ENCODE peak calls at places on chromosomes 13 and 19, in four cellular contexts. P, G, C and Y are unnamed samples.

GRCh38 chr13:86559915-86560314 is 760.7 kb upstream of the SLITRK6 start:
- DNase-seq in P (no peak), G (no peak), C (no peak), Y (no peak)

GRCh38 chr13:93708323-93709075 is 481.9 kb downstream of the GPC6 start:
- DNase-seq in P (no peak), G (no peak), C (no peak), Y (no peak)

GRCh38 chr13:111482806-111483620 is 162.6 kb downstream of the TEX29 start:
- DNase-seq in P (no peak), G (no peak), C (no peak), Y (no peak)

GRCh38 chr19:49371184-49371583 is 7.5 kb downstream of the DKKL1 start:
- DNase-seq in P (no peak), G (no peak), C (no peak), Y (no peak)

GRCh38 chr19:46890423-46891170 is 29.8 kb downstream of the ARHGAP35 start:
- DNase-seq in P (peak; percentile 87), G (no peak), C (no peak), Y (peak; percentile 45)

GRCh38 chr19:38838208-38838985 is 6.8 kb upstream of the ECH1 start:
- DNase-seq in P (no peak), G (peak; percentile 52), C (no peak), Y (no peak)

GRCh38 chr13:101763191-101763590 is 310.7 kb downstream of the ITGBL1 start:
- DNase-seq in P (no peak), G (no peak), C (no peak), Y (no peak)

GRCh38 chr19:2419754-2420153 is 7.6 kb downstream of the TIMM13 start:
- DNase-seq in P (no peak), G (no peak), C (no peak), Y (no peak)

GRCh38 chr19:34994643-34995471 is 5.3 kb upstream of the GRAMD1A start:
- DNase-seq in P (peak; percentile 38), G (peak; percentile 56), C (no peak), Y (peak; percentile 86)

GRCh38 chr19:11125994-11126685 is 29.4 kb downstream of the SPC24 start:
- DNase-seq in P (peak; percentile 78), G (peak; percentile 85), C (peak; percentile 62), Y (peak; percentile 79)

GRCh38 chr13:66972659-66973058 is 257.5 kb downstream of the PCDH9 start:
- DNase-seq in P (no peak), G (no peak), C (no peak), Y (no peak)

GRCh38 chr13:29571876-29572570 is 23.5 kb downstream of the SLC7A1 start:
- DNase-seq in P (no peak), G (no peak), C (no peak), Y (no peak)

GRCh38 chr19:10450853-10451609 is 30.7 kb downstream of the PDE4A start:
- DNase-seq in P (peak; percentile 18), G (no peak), C (no peak), Y (peak; percentile 93)

GRCh38 chr13:77733674-77734073 is 36.2 kb downstream of the SLAIN1 start:
- DNase-seq in P (no peak), G (no peak), C (no peak), Y (no peak)

GRCh38 chr13:23750383-23751121 is 138.6 kb downstream of the MIPEP start:
- DNase-seq in P (no peak), G (no peak), C (no peak), Y (no peak)

GRCh38 chr13:43023244-43023931 is at the start of gene DNAJC15:
- DNase-seq in P (peak; percentile 92), G (peak; percentile 95), C (peak; percentile 78), Y (peak; percentile 87)

GRCh38 chr19:17847538-17848366 is at the start of gene JAK3:
- DNase-seq in P (peak; percentile 94), G (no peak), C (peak; percentile 87), Y (no peak)

GRCh38 chr19:45154064-45154827 is 6.5 kb downstream of the NKPD1 start:
- DNase-seq in P (peak; percentile 76), G (no peak), C (no peak), Y (no peak)

GRCh38 chr19:48481846-48482639 is 12.9 kb downstream of the CYTH2 start:
- DNase-seq in P (no peak), G (peak; percentile 39), C (no peak), Y (no peak)

GRCh38 chr19:44889830-44890365 is 1.2 kb upstream of the TOMM40 start:
- DNase-seq in P (no peak), G (no peak), C (no peak), Y (no peak)

GRCh38 chr13:45119469-45119989 is 781 bp upstream of the GTF2F2 start:
- DNase-seq in P (peak; percentile 48), G (no peak), C (peak; percentile 55), Y (peak; percentile 42)

GRCh38 chr13:21033866-21034601 is 27.4 kb downstream of the LATS2 start:
- DNase-seq in P (peak; percentile 59), G (no peak), C (no peak), Y (no peak)

GRCh38 chr13:40130871-40131636 is 475.6 kb downstream of the COG6 start:
- DNase-seq in P (no peak), G (no peak), C (no peak), Y (no peak)

GRCh38 chr19:10517361-10517759 is at the start of gene S1PR5:
- DNase-seq in P (peak; percentile 69), G (no peak), C (no peak), Y (no peak)

GRCh38 chr19:3725640-3726310 is 17.6 kb downstream of the TJP3 start:
- DNase-seq in P (no peak), G (no peak), C (no peak), Y (peak; percentile 94)

GRCh38 chr19:6987850-6988249 is 33.4 kb downstream of the MBD3L2B start:
- DNase-seq in P (no peak), G (no peak), C (no peak), Y (no peak)

GRCh38 chr19:13797058-13797440 is 1.8 kb downstream of the ZSWIM4 start:
- DNase-seq in P (no peak), G (no peak), C (no peak), Y (no peak)

GRCh38 chr13:36531746-36532486 is 99.6 kb downstream of the CCNA1 start:
- DNase-seq in P (no peak), G (no peak), C (no peak), Y (no peak)

GRCh38 chr13:22092791-22093545 is 422.1 kb downstream of the FGF9 start:
- DNase-seq in P (peak; percentile 51), G (no peak), C (no peak), Y (no peak)

GRCh38 chr13:113110852-113111315 is 5.3 kb downstream of the F7 start:
- DNase-seq in P (no peak), G (peak; percentile 52), C (no peak), Y (no peak)

GRCh38 chr13:101706651-101707050 is 254.2 kb downstream of the ITGBL1 start:
- DNase-seq in P (peak; percentile 90), G (no peak), C (no peak), Y (no peak)

GRCh38 chr19:3783660-3784584 is 2.3 kb downstream of the MATK start:
- DNase-seq in P (peak; percentile 35), G (no peak), C (no peak), Y (no peak)

GRCh38 chr19:11853358-11853757 is 4.8 kb downstream of the ZNF439 start:
- DNase-seq in P (no peak), G (no peak), C (no peak), Y (no peak)

GRCh38 chr13:106143392-106143791 is 392.1 kb downstream of the EFNB2 start:
- DNase-seq in P (no peak), G (no peak), C (no peak), Y (no peak)

GRCh38 chr19:17841371-17841809 is 6.4 kb downstream of the JAK3 start:
- DNase-seq in P (peak; percentile 24), G (no peak), C (no peak), Y (no peak)

GRCh38 chr13:51643114-51643881 is 59.0 kb downstream of the WDFY2 start:
- DNase-seq in P (peak; percentile 81), G (no peak), C (no peak), Y (no peak)

GRCh38 chr19:2266183-2266993 is 10.2 kb upstream of the JSRP1 start:
- DNase-seq in P (peak; percentile 83), G (peak; percentile 89), C (no peak), Y (peak; percentile 96)

GRCh38 chr19:1258161-1258492 is 9.7 kb downstream of the MIDN start:
- DNase-seq in P (no peak), G (no peak), C (no peak), Y (no peak)